ENCODE peak calls at places on chromosomes 16 and 17, in six cellular contexts. I, U, V, L, X and D are unnamed samples.

GRCh38 chr16:49121636-49122035 is 160.0 kb downstream of the CBLN1 start:
- DNase-seq in I (no peak), U (peak), V (no peak), L (no peak), X (no peak), D (no peak)

GRCh38 chr17:39224778-39225307 is 902 bp downstream of the STAC2 start:
- DNase-seq in I (no peak), U (no peak), V (no peak), L (no peak), X (no peak), D (no peak)

GRCh38 chr17:83152745-83153611 is 73.6 kb downstream of the METRNL start:
- DNase-seq in I (no peak), U (peak), V (peak), L (no peak), X (no peak), D (no peak)

GRCh38 chr16:47887496-47887895 is 268.3 kb downstream of the ABCC12 start:
- DNase-seq in I (peak), U (peak), V (peak), L (peak), X (peak), D (no peak)

GRCh38 chr17:12928736-12929135 is 89.1 kb downstream of the ELAC2 start:
- DNase-seq in I (no peak), U (peak), V (no peak), L (no peak), X (no peak), D (no peak)

GRCh38 chr17:32341141-32341856 is 674 bp downstream of the C17orf75 start:
- DNase-seq in I (no peak), U (peak), V (no peak), L (no peak), X (peak), D (no peak)

GRCh38 chr16:53159781-53160436 is 105.1 kb downstream of the CHD9 start:
- DNase-seq in I (no peak), U (peak), V (no peak), L (peak), X (peak), D (peak)

GRCh38 chr16:87860553-87861299 is 8.6 kb downstream of the SLC7A5 start:
- DNase-seq in I (no peak), U (peak), V (no peak), L (peak), X (peak), D (no peak)

GRCh38 chr16:53768593-53768992 is 64.6 kb downstream of the FTO start:
- DNase-seq in I (no peak), U (no peak), V (no peak), L (peak), X (peak), D (no peak)

GRCh38 chr17:50133028-50133768 is 3.2 kb upstream of the SAMD14 start:
- DNase-seq in I (no peak), U (peak), V (peak), L (peak), X (peak), D (no peak)

GRCh38 chr17:29039764-29040598 is 3.0 kb upstream of the PIPOX start:
- DNase-seq in I (no peak), U (peak), V (no peak), L (peak), X (peak), D (no peak)

GRCh38 chr17:76558210-76559095 is 18.6 kb downstream of the PRCD start:
- DNase-seq in I (no peak), U (peak), V (no peak), L (peak), X (peak), D (no peak)

GRCh38 chr17:4504188-4504587 is 5.5 kb downstream of the SPNS2 start:
- DNase-seq in I (no peak), U (no peak), V (no peak), L (no peak), X (no peak), D (no peak)

GRCh38 chr17:35537569-35538209 is at the start of gene SLFN12L:
- DNase-seq in I (no peak), U (no peak), V (no peak), L (no peak), X (peak), D (no peak)

GRCh38 chr16:67150833-67151396 is at the start of gene B3GNT9:
- DNase-seq in I (no peak), U (no peak), V (peak), L (peak), X (peak), D (no peak)

GRCh38 chr16:82954224-82954929 is 327.6 kb downstream of the CDH13 start:
- DNase-seq in I (no peak), U (no peak), V (no peak), L (peak), X (peak), D (no peak)

GRCh38 chr16:79895917-79896203 is 295.3 kb upstream of the MAF start:
- DNase-seq in I (no peak), U (no peak), V (no peak), L (no peak), X (no peak), D (no peak)

GRCh38 chr16:22787456-22788189 is 26.3 kb upstream of the HS3ST2 start:
- DNase-seq in I (no peak), U (no peak), V (no peak), L (peak), X (no peak), D (no peak)

GRCh38 chr17:68035131-68035522 is 408 bp upstream of the KPNA2 start:
- DNase-seq in I (no peak), U (no peak), V (peak), L (no peak), X (no peak), D (no peak)

GRCh38 chr16:84360170-84360569 is 8.2 kb upstream of the ATP2C2 start:
- DNase-seq in I (no peak), U (no peak), V (no peak), L (peak), X (no peak), D (no peak)

DNA sequence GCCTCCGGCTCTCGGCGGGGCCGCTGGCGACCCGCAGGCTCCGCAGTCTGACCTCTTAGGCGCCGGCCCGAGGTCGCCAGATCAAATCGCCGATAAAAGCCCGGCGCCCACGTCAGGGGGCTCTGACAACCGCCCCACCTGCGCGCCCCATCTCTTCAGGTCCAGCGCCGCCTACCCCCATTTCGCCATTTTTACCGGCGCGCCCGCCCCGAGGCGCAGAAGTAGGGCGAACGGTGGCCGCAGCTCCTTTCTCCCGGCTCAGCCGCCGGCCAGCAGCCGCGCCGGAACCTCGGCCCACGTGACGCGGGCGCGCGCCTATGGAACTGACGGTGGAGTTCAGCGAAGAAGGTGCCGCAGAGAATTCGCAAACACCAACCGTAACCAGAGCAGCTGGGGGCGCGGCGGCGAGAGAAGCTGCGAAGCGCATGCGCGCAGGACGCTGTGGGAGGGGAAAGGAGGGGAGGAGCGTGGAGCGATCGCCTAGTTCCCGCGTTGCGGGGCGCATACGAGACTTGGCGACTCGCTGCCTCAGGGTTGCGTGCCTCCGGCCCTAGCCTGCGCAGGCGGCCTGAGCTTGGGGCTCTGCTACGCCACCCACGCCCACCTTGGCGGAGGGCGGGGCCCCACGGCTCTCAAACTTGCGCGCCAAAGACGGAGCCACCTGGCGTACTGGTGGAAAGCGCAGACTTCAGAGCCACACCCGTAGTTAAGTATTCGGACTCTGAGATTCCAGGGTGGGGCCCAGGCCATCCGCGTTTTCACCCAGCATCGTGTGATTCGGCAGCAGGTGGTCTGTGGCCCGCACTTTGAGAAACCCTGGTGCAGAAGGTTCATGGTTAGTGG is at the start of gene TRIM37:
- DNase-seq in I (peak), U (peak), V (peak), L (peak), X (peak), D (peak)
- H3K4ac ChIP-seq in I (peak), U (no peak), V (no peak), L (peak), X (peak), D (no peak)

GRCh38 chr16:15398618-15399316 is 3.2 kb downstream of the MPV17L start:
- DNase-seq in I (no peak), U (no peak), V (no peak), L (no peak), X (no peak), D (no peak)

GRCh38 chr16:15399317-15399716 is 3.8 kb downstream of the MPV17L start:
- DNase-seq in I (no peak), U (no peak), V (no peak), L (no peak), X (no peak), D (no peak)

GRCh38 chr16:15401972-15402371 is 6.4 kb downstream of the MPV17L start:
- DNase-seq in I (no peak), U (no peak), V (no peak), L (no peak), X (no peak), D (no peak)

DNA sequence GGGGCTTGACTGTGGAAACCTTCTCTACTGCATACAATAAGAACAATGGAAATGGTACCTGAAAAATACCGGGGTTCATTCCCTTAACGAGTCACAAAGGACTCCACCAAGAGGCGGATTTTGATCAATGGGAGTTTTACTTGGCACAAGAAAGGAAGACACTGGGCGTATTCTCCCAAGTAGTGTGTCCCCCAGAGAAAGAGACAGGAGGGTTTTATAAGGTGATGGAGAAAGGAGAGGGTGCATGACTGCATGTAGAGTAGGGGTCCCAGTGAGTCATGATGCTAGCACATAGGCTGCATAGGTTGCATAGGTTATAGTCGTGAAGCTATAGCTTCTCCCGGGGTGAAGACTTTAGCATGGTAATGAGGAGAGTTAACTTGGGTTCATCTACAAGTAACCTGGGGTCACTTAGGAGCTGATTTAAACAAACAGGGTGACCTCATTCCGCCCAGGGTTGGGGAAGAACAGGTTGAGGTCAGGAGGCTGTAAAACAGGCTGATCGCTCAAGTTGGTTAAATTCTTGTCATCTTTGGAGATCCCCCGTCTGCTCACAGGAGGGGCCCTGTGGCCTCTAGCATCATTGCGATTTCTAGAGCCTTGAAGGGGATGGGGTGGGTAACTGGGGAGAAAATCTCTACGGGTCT is 1.5 kb downstream of the MPV17L start:
- DNase-seq in I (no peak), U (no peak), V (no peak), L (no peak), X (no peak), D (no peak)
- H4K91ac ChIP-seq in I (no peak), U (no peak), V (no peak), L (no peak), X (no peak), D (no peak)

DNA sequence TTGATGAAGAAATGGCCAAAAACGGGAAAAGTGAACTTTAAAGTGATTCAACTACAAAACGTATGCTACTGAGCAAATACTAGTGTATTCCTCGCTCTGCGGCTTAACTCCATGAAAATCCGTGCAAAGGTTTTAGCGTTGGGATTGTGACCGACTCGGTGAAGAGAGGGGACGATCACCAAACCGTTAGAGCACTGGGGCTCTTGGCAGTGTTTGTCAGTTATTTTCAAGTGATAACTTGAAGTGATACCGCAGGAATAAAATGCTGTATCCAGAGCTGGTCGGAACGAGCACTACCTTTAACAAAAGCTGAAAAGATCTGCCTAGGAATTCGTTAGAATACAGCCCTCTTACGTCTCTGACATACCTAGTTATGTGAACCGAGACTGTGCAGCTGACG is 773 bp upstream of the PPM1D start:
- DNase-seq in I (no peak), U (peak), V (no peak), L (no peak), X (no peak), D (no peak)
- H2BK120ac ChIP-seq in I (peak), U (peak), V (peak), L (peak), X (no peak), D (no peak)

GRCh38 chr17:19747159-19747719 is 859 bp downstream of the ALDH3A1 start:
- DNase-seq in I (no peak), U (no peak), V (no peak), L (no peak), X (no peak), D (no peak)

GRCh38 chr17:19746517-19746916 is 1.6 kb downstream of the ALDH3A1 start:
- DNase-seq in I (no peak), U (no peak), V (no peak), L (no peak), X (no peak), D (no peak)

GRCh38 chr17:19744492-19744891 is 3.6 kb downstream of the ALDH3A1 start:
- DNase-seq in I (no peak), U (no peak), V (no peak), L (no peak), X (no peak), D (no peak)

GRCh38 chr17:19743101-19744100 is 4.7 kb downstream of the ALDH3A1 start:
- DNase-seq in I (no peak), U (no peak), V (no peak), L (no peak), X (no peak), D (no peak)

GRCh38 chr17:19744922-19745757 is 3.0 kb downstream of the ALDH3A1 start:
- DNase-seq in I (peak), U (peak), V (peak), L (peak), X (peak), D (peak)
- H3K4ac ChIP-seq in I (no peak), U (no peak), V (no peak), L (no peak), X (no peak), D (no peak)

GRCh38 chr16:58035356-58036170 is 10.0 kb downstream of the MMP15 start:
- DNase-seq in I (no peak), U (no peak), V (no peak), L (no peak), X (no peak), D (no peak)

GRCh38 chr16:58038219-58038641 is 12.7 kb downstream of the MMP15 start:
- DNase-seq in I (no peak), U (no peak), V (no peak), L (no peak), X (no peak), D (no peak)

GRCh38 chr16:58034786-58035185 is 9.2 kb downstream of the MMP15 start:
- DNase-seq in I (no peak), U (no peak), V (no peak), L (no peak), X (no peak), D (no peak)

GRCh38 chr16:58037365-58038057 is 12.0 kb downstream of the MMP15 start:
- DNase-seq in I (no peak), U (no peak), V (no peak), L (no peak), X (no peak), D (no peak)

DNA sequence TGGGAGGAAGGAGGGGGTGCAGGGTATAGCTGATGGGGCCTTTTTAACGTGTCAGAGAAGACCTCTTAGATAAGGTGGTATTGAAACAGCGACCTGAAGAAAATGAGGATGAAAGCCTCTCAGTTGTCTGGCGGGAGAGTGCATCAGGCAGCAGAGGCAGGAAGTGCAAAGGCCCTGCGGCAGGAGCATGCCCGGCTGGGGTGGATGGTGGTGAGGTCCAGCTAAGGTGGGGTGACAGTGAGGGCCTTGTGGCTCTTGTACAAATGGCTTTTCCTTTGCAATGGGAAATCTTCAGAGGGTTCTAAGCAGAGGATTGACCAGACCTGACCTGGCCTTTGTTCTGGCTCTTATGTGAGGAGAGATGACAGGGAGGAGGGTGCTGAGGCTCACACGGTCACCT is 11.4 kb downstream of the MMP15 start:
- DNase-seq in I (no peak), U (no peak), V (no peak), L (no peak), X (no peak), D (no peak)
- H4K91ac ChIP-seq in I (no peak), U (no peak), V (no peak), L (no peak), X (no peak), D (no peak)

GRCh38 chr16:12902511-12903324 is 1.3 kb downstream of the SHISA9 start:
- DNase-seq in I (no peak), U (no peak), V (peak), L (no peak), X (no peak), D (peak)
- H2BK120ac ChIP-seq in I (no peak), U (no peak), V (no peak), L (no peak), X (no peak), D (no peak)

GRCh38 chr16:1565083-1565805 is 31.8 kb downstream of the TMEM204 start:
- DNase-seq in I (no peak), U (no peak), V (no peak), L (no peak), X (no peak), D (no peak)
- H3K4ac ChIP-seq in I (no peak), U (no peak), V (no peak), L (no peak), X (no peak), D (no peak)

DNA sequence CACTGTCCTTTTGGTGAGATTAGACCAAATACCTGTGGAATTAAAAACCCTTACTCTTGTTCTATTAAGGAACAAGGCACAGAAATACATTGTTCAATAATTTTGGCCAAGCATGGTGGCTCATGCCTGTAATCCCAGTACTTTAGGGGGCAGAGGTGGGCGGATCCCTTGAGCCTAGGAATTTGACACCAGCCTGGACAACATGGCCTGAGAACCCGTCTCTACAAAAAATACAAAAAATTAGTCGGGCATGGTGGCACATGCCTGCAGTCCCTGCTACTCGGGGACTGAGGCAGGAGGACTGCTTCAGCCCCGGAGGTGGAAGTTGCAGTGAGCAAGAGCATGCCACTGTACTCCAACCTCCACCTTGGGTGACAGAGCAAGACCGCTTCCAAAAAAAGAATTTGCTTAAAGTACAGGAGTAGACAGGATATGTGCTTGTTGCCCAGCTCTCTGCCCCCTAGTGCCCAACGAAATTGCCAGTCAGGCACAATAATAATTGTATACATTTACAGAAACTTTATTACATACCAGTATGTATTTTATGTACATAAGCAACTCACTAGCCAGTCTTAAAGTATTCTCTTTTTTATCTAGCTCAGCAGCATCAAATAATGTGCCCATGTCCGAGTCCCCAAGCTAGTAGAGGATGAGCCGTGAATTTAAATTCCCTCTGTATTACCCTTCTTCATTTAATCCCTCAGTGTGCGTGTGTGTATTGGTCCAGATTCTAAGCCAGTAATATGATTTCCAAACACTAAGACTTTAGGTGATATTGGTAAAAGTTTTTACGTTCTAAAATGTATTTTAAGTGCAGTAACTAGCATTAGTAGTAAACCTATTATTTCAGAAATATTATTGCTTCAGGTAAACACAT is 1.4 kb downstream of the THUMPD1 start:
- DNase-seq in I (no peak), U (no peak), V (no peak), L (no peak), X (peak), D (no peak)
- H4K91ac ChIP-seq in I (no peak), U (no peak), V (no peak), L (no peak), X (no peak), D (no peak)